ENCODE peak calls at places on chromosomes 7 and 10, in ten cellular contexts. Z, V, Y, R, T, O, E, H, N and M are unnamed samples.

GRCh38 chr10:114401195-114401741 is 3.0 kb downstream of the AFAP1L2 start:
- DNase-seq in V (no peak), E (no peak), Z (no peak), T (peak; percentile 30), N (peak; percentile 78), R (peak; percentile 85), O (no peak), Y (peak; percentile 81), H (peak; percentile 94), M (no peak)

GRCh38 chr10:6056411-6057135 is 5.6 kb downstream of the IL2RA start:
- DNase-seq in V (no peak), E (no peak), Y (no peak), O (no peak), R (no peak), N (no peak), T (no peak), Z (no peak), H (peak; percentile 38), M (no peak)

GRCh38 chr10:132856869-132857524 is 71.0 kb upstream of the NKX6-2 start:
- DNase-seq in N (no peak), V (no peak), O (no peak), T (no peak), H (peak; percentile 42), E (no peak), Y (peak; percentile 41), Z (no peak), R (no peak), M (no peak)

GRCh38 chr7:82442492-82443043 is 1.0 kb downstream of the CACNA2D1 start:
- DNase-seq in E (no peak), T (no peak), V (no peak), Z (peak; percentile 17), N (no peak), R (no peak), Y (peak; percentile 57), O (no peak), H (peak; percentile 60), M (no peak)

GRCh38 chr7:133815677-133816210 is 311.4 kb upstream of the LRGUK start:
- DNase-seq in E (no peak), H (no peak), O (no peak), T (no peak), N (no peak), R (no peak), Y (no peak), Z (no peak), V (no peak), M (peak; percentile 8)

GRCh38 chr10:111137587-111137986 is 60.8 kb downstream of the ADRA2A start:
- DNase-seq in E (no peak), Z (no peak), V (no peak), T (no peak), O (no peak), Y (no peak), R (no peak), N (no peak), H (no peak), M (no peak)

GRCh38 chr10:130362308-130362761 is 226.1 kb downstream of the GLRX3 start:
- DNase-seq in R (no peak), N (no peak), H (no peak), E (no peak), V (no peak), Z (no peak), O (no peak), T (no peak), Y (peak; percentile 10), M (no peak)

GRCh38 chr10:103069453-103070331 is 123.4 kb downstream of the NT5C2 start:
- DNase-seq in Y (no peak), T (peak; percentile 83), N (peak; percentile 56), O (peak; percentile 38), Z (peak; percentile 41), V (peak; percentile 68), H (no peak), R (no peak), E (peak; percentile 35), M (peak; percentile 48)

GRCh38 chr7:1693991-1694524 is 24.0 kb downstream of the ELFN1 start:
- DNase-seq in T (no peak), N (peak; percentile 65), O (no peak), R (peak; percentile 69), Y (peak; percentile 57), V (peak; percentile 10), Z (peak; percentile 81), E (no peak), H (peak; percentile 46), M (no peak)

GRCh38 chr10:37975407-37975991 is 948 bp downstream of the ZNF25 start:
- DNase-seq in H (no peak), R (no peak), T (peak; percentile 24), O (no peak), N (peak; percentile 15), Z (peak; percentile 5), Y (no peak), E (no peak), V (no peak), M (no peak)

GRCh38 chr7:125651823-125652528 is 722.4 kb upstream of the POT1 start:
- DNase-seq in T (peak; percentile 51), H (no peak), V (no peak), Y (no peak), O (no peak), Z (no peak), R (no peak), N (no peak), E (no peak), M (no peak)

GRCh38 chr7:32500922-32501341 is 5.6 kb downstream of the AVL9 start:
- DNase-seq in N (peak; percentile 31), R (no peak), Z (no peak), V (no peak), Y (no peak), T (peak; percentile 20), H (no peak), E (no peak), O (no peak), M (no peak)

GRCh38 chr7:88331322-88331721 is 24.6 kb upstream of the STEAP4 start:
- DNase-seq in V (no peak), Z (no peak), O (no peak), H (no peak), E (no peak), Y (no peak), R (no peak), T (no peak), N (no peak), M (no peak)

GRCh38 chr7:148481965-148482626 is 108.5 kb upstream of the C7orf33 start:
- DNase-seq in N (no peak), E (no peak), V (no peak), Z (no peak), H (no peak), T (no peak), R (no peak), O (no peak), Y (no peak), M (no peak)

GRCh38 chr7:21580073-21580521 is 37.3 kb downstream of the DNAH11 start:
- DNase-seq in T (peak; percentile 51), Z (no peak), Y (no peak), E (no peak), R (no peak), H (no peak), O (no peak), N (no peak), V (peak; percentile 13), M (no peak)

GRCh38 chr7:23967949-23968599 is 258.1 kb downstream of the STK31 start:
- DNase-seq in V (peak; percentile 16), N (no peak), R (no peak), O (no peak), H (no peak), T (peak; percentile 72), E (no peak), Z (no peak), Y (no peak), M (no peak)

GRCh38 chr10:51369903-51370302 is 295.6 kb downstream of the PRKG1 start:
- DNase-seq in O (no peak), N (no peak), E (no peak), V (no peak), Z (no peak), Y (no peak), R (no peak), T (no peak), H (no peak), M (no peak)

GRCh38 chr7:135486258-135486657 is 23.6 kb downstream of the CNOT4 start:
- DNase-seq in Z (no peak), H (no peak), E (no peak), Y (no peak), V (no peak), O (no peak), R (no peak), T (no peak), N (no peak), M (no peak)

GRCh38 chr7:6128205-6128604 is 97.0 kb downstream of the ANKRD61 start:
- DNase-seq in T (no peak), Y (no peak), O (no peak), H (no peak), N (no peak), V (no peak), Z (no peak), R (no peak), E (no peak), M (no peak)

GRCh38 chr7:34145603-34146002 is 240.3 kb downstream of the BMPER start:
- DNase-seq in Z (no peak), R (no peak), O (no peak), N (no peak), T (no peak), E (no peak), H (no peak), Y (no peak), V (no peak), M (no peak)

GRCh38 chr7:29957921-29958320 is 31.7 kb downstream of the SCRN1 start:
- DNase-seq in H (no peak), V (no peak), N (no peak), T (no peak), R (no peak), O (no peak), E (no peak), Z (peak; percentile 30), Y (no peak), M (no peak)

GRCh38 chr10:117351558-117351957 is 23.7 kb downstream of the PDZD8 start:
- DNase-seq in T (no peak), Z (no peak), N (no peak), E (no peak), R (no peak), O (no peak), H (no peak), Y (no peak), V (no peak), M (no peak)

GRCh38 chr10:15384154-15384553 is 13.1 kb upstream of the FAM171A1 start:
- DNase-seq in H (no peak), Z (no peak), E (no peak), O (no peak), R (no peak), Y (no peak), N (no peak), T (no peak), V (no peak), M (no peak)

GRCh38 chr7:2639151-2639993 is 7.6 kb downstream of the TTYH3 start:
- DNase-seq in T (no peak), O (no peak), N (no peak), H (peak; percentile 62), V (no peak), Z (no peak), Y (no peak), E (no peak), R (peak; percentile 79), M (no peak)

GRCh38 chr10:108180883-108181282 is 1016.4 kb upstream of the SORCS1 start:
- DNase-seq in Y (no peak), V (no peak), Z (no peak), O (no peak), R (no peak), T (no peak), H (no peak), E (no peak), N (no peak), M (no peak)

GRCh38 chr10:12608761-12609160 is 259.4 kb downstream of the CAMK1D start:
- DNase-seq in R (no peak), V (no peak), Y (no peak), Z (no peak), E (no peak), O (no peak), T (no peak), N (no peak), H (no peak), M (no peak)

GRCh38 chr7:139845443-139845805 is 16.4 kb downstream of the TBXAS1 start:
- DNase-seq in O (no peak), Y (no peak), Z (no peak), N (no peak), R (no peak), H (no peak), E (no peak), V (no peak), T (no peak), M (no peak)

GRCh38 chr7:98864726-98865420 is 4.9 kb downstream of the TMEM130 start:
- DNase-seq in N (no peak), T (no peak), V (no peak), Y (no peak), E (no peak), O (no peak), R (peak; percentile 40), H (no peak), Z (no peak), M (no peak)